ENCODE peak calls at places on chromosomes 2 and 18, in four cellular contexts. H, V, R and J are unnamed samples.

GRCh38 chr2:71129114-71129890 is 727 bp downstream of the MCEE start:
- DNase-seq in R (no peak), V (no peak), H (no peak), J (no peak)

GRCh38 chr2:37379881-37380296 is 35.5 kb downstream of the QPCT start:
- DNase-seq in V (no peak), H (no peak), R (no peak), J (no peak)

GRCh38 chr2:61597300-61598289 is 59.4 kb upstream of the XPO1 start:
- DNase-seq in V (no peak), R (no peak), H (peak), J (no peak)

GRCh38 chr2:204187513-204188088 is 251.0 kb downstream of the ICOS start:
- DNase-seq in R (no peak), H (no peak), V (no peak), J (no peak)

GRCh38 chr2:234994340-234995321 is 42.8 kb downstream of the SH3BP4 start:
- DNase-seq in H (no peak), R (no peak), V (no peak), J (no peak)

GRCh38 chr2:207437136-207437856 is 92.5 kb upstream of the CREB1 start:
- DNase-seq in V (no peak), H (no peak), R (no peak), J (no peak)

GRCh38 chr2:37319754-37320609 is 4.7 kb downstream of the PRKD3 start:
- DNase-seq in V (no peak), H (no peak), R (no peak), J (no peak)

GRCh38 chr2:25042321-25043240 is 705 bp downstream of the EFR3B start:
- DNase-seq in R (no peak), V (no peak), H (peak), J (peak)

GRCh38 chr2:204027105-204027504 is 90.5 kb downstream of the ICOS start:
- DNase-seq in R (no peak), V (no peak), H (no peak), J (no peak)

GRCh38 chr18:61006687-61007224 is 326.5 kb upstream of the CDH20 start:
- DNase-seq in V (no peak), H (peak), R (no peak), J (no peak)

GRCh38 chr2:108034843-108035242 is 48.5 kb downstream of the SLC5A7 start:
- DNase-seq in R (no peak), H (no peak), V (no peak), J (no peak)

GRCh38 chr2:109458512-109458911 is 155.3 kb downstream of the SEPTIN10 start:
- DNase-seq in V (no peak), R (no peak), H (no peak), J (no peak)

GRCh38 chr2:128321421-128321775 is 2.7 kb upstream of the HS6ST1 start:
- DNase-seq in R (no peak), V (no peak), H (no peak), J (no peak)

GRCh38 chr18:38077219-38077618 is 511.6 kb upstream of the CELF4 start:
- DNase-seq in H (peak), R (no peak), V (no peak), J (no peak)

GRCh38 chr2:138716183-138716582 is 64.0 kb downstream of the NXPH2 start:
- DNase-seq in H (peak), V (peak), R (no peak), J (no peak)

GRCh38 chr2:100625731-100626130 is 62.9 kb downstream of the PDCL3 start:
- DNase-seq in H (no peak), R (no peak), V (no peak), J (no peak)

GRCh38 chr2:181779288-181779871 is 99.1 kb upstream of the NEUROD1 start:
- DNase-seq in H (no peak), V (no peak), R (no peak), J (no peak)

DNA sequence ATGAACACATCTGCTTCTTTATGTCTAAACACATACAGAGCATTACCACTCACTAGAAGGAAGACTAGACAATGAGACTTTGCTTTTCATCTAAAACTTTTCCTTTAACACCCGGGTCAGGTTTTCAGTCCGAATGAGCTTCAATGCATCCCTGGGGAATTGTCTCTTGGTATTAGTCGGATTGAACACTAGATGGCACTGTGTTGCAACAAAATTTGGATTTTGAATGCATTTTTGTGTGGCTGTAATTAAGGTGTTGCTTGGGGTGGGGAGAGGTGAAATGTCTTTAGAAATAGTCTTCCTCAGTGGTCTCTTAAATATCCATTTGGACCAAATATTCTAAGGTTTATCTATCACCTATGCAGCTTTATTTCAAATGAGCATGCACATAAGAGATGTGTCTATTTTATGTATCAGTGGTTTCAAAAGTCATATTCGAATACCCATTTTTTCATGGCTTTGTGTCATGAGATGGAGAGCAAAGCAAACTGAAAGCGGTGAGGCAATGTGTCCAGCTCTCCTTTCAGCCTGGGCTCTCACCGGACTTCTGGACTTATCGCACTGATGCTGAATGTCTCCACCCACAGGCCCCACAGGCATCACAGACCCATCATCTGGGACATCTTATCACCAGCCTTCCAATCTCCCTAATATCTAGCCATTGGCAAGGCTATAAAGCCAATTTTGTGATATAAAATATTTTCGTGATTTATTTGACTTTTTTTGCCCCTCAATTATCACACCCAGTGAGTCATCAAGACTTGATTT is 510.3 kb downstream of the RNF144A start:
- DNase-seq in H (peak), V (peak), R (peak), J (peak)
- H3K4me3 ChIP-seq in H (no peak), V (no peak), R (no peak), J (no peak)

GRCh38 chr2:35708411-35708810 is 647.2 kb upstream of the CRIM1 start:
- DNase-seq in V (no peak), H (no peak), R (no peak), J (no peak)
- TF ChIP-seq REST in V (no peak), H (no peak), R (no peak), J (no peak)

GRCh38 chr2:158101384-158101926 is at the start of gene UPP2:
- DNase-seq in H (no peak), V (no peak), R (no peak), J (no peak)
- H3K4me3 ChIP-seq in H (no peak), V (no peak), R (no peak), J (no peak)

DNA sequence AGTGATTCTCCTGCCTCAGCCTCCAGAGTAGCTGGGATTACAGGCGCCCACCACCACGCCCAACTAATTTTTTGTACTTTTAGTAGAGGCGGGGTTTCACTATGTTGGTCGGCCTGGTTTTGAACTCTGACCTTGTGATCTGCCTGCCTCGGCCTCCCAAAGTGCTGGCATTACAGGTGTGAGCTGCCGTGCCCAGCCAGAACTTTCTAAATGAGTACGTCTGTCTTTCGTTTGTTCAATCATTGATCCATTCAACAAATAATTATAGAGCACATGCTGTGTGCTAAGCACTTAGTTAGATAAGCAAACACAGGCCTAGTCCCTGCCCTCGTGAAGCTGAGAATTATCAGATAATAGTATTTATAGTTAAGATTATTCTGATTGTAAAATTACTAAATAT is 56.5 kb downstream of the TTC39C start:
- DNase-seq in V (no peak), H (no peak), R (no peak), J (no peak)
- TF ChIP-seq REST in V (no peak), H (no peak), R (no peak), J (no peak)

GRCh38 chr2:188345020-188345419 is 53.3 kb downstream of the GULP1 start:
- DNase-seq in V (no peak), H (no peak), R (no peak), J (no peak)
- H3K4me3 ChIP-seq in V (no peak), H (no peak), R (no peak), J (no peak)

DNA sequence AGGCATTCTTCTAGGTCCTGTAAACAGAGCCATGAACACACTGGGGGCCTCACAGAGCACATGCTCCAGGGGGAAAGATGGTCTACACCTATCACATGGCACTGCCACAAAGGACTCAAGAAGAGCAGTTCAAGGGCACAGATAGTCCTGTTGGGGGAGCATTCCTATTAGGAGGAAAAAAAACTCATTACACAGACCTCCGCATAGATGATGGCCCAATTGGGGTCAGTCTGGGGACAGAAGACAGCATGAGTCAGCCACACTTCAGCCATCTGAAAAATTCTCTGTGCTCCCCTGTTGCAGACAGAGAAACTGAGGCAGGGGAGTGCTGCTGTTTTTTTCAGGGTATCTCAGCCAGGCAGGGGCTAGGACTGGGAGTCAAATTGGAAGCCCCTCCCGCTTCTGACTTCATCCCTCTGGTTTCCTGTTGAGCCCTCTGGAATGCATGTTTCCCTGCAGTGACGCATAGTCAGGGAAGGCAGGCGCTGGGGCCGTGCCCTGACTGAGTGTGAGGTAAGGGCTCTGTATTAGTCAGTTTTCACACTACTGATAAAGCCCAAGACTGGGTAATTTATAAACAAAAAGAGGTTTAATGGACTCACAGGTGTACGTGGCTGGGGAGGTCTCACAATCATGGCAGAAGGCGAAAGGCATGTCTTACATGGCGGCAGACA is 67.9 kb downstream of the RHOB start:
- DNase-seq in R (no peak), H (peak), V (peak), J (peak)
- TF ChIP-seq REST in R (no peak), H (no peak), V (no peak), J (no peak)